ENCODE peak calls at places on chromosomes 13 and 19, in five cellular contexts. X is Peyer's patch, U is uterus, L is body of pancreas, O is choroid plexus epithelial cell. B is an unnamed sample.

GRCh38 chr13:20326809-20327208 is 94.7 kb upstream of the GJB6 start:
- DNase-seq in L (no peak), U (no peak), X (no peak), O (no peak), B (no peak)

GRCh38 chr19:42297034-42297433 is 4.9 kb upstream of the PRR19 start:
- DNase-seq in X (no peak), U (no peak), L (peak; percentile 13), O (no peak), B (no peak)

GRCh38 chr19:30664358-30665058 is 292.3 kb downstream of the ZNF536 start:
- DNase-seq in U (no peak), L (peak; percentile 94), X (peak; percentile 70), O (peak; percentile 43), B (no peak)

GRCh38 chr13:79867248-79867647 is 386.3 kb downstream of the NDFIP2 start:
- DNase-seq in O (peak; percentile 53), L (no peak), U (no peak), X (no peak), B (no peak)

GRCh38 chr19:18167975-18168645 is 5.5 kb upstream of the IFI30 start:
- DNase-seq in X (peak; percentile 64), U (no peak), L (peak; percentile 42), O (peak; percentile 55), B (no peak)

GRCh38 chr13:86725105-86725504 is 925.9 kb upstream of the SLITRK6 start:
- DNase-seq in U (no peak), L (no peak), X (no peak), O (peak; percentile 12), B (no peak)

GRCh38 chr19:11279505-11280236 is 16.3 kb upstream of the TSPAN16 start:
- DNase-seq in X (no peak), U (no peak), O (no peak), L (no peak), B (no peak)

GRCh38 chr19:33419763-33420080 is 46.2 kb downstream of the CEBPG start:
- DNase-seq in X (no peak), U (no peak), L (no peak), O (no peak), B (no peak)

GRCh38 chr13:113458218-113459065 is 5.2 kb upstream of the ADPRHL1 start:
- DNase-seq in U (peak; percentile 29), X (no peak), O (peak; percentile 90), L (no peak), B (no peak)

GRCh38 chr13:51727634-51728274 is 76.2 kb downstream of the DHRS12 start:
- DNase-seq in O (no peak), X (no peak), U (no peak), L (no peak), B (no peak)

GRCh38 chr19:36256853-36257511 is 42.1 kb downstream of the ZNF146 start:
- DNase-seq in U (no peak), X (no peak), O (no peak), L (no peak), B (no peak)

GRCh38 chr13:48731957-48732569 is 78.3 kb downstream of the CYSLTR2 start:
- DNase-seq in X (peak; percentile 60), U (no peak), O (peak; percentile 60), L (peak; percentile 45), B (no peak)

GRCh38 chr19:39661565-39661964 is 5.9 kb downstream of the LGALS16 start:
- DNase-seq in L (no peak), U (no peak), X (no peak), O (no peak), B (no peak)

GRCh38 chr19:33239223-33239975 is 13.7 kb upstream of the SLC7A10 start:
- DNase-seq in U (no peak), X (no peak), L (no peak), O (no peak), B (no peak)

GRCh38 chr19:42276284-42276683 is 7.2 kb downstream of the CIC start:
- DNase-seq in L (no peak), O (no peak), X (no peak), U (no peak), B (no peak)

GRCh38 chr19:13557756-13558398 is 51.6 kb upstream of the CACNA1A start:
- DNase-seq in X (no peak), O (no peak), U (no peak), L (peak; percentile 14), B (no peak)

GRCh38 chr19:31351212-31352193 is 2.3 kb upstream of the TSHZ3 start:
- DNase-seq in X (no peak), L (no peak), O (peak; percentile 76), U (peak; percentile 56), B (no peak)

GRCh38 chr19:46977548-46977947 is 42.1 kb upstream of the NPAS1 start:
- DNase-seq in X (no peak), U (no peak), O (no peak), L (no peak), B (no peak)

GRCh38 chr19:8512115-8512967 is 1.6 kb downstream of the ZNF414 start:
- DNase-seq in X (no peak), L (no peak), O (peak; percentile 28), U (no peak), B (no peak)

GRCh38 chr13:23770428-23770827 is 118.8 kb downstream of the MIPEP start:
- DNase-seq in X (no peak), O (no peak), L (no peak), U (no peak), B (no peak)

GRCh38 chr13:39253774-39254173 is 215.5 kb downstream of the NHLRC3 start:
- DNase-seq in O (peak; percentile 83), L (no peak), X (no peak), U (no peak), B (no peak)